ENCODE peak calls at places on chromosomes 12 and 14, in seven cellular contexts. Y, K, S, A, V, I and Q are unnamed samples.

GRCh38 chr14:90697577-90698206 is 118.5 kb downstream of the TTC7B start:
- DNase-seq in Y (peak; percentile 89), S (peak; percentile 79), K (peak; percentile 80), V (peak; percentile 23), A (peak; percentile 68), I (peak; percentile 77), Q (peak; percentile 71)

GRCh38 chr14:24411468-24412454 is 13.0 kb downstream of the NYNRIN start:
- DNase-seq in K (no peak), V (no peak), S (peak; percentile 67), Y (peak; percentile 60), A (peak; percentile 35), I (no peak), Q (peak; percentile 80)

GRCh38 chr14:55532645-55533309 is 47.2 kb upstream of the KTN1 start:
- DNase-seq in S (no peak), Y (no peak), I (no peak), A (no peak), K (no peak), V (no peak), Q (no peak)

GRCh38 chr14:19823765-19824164 is 20.2 kb downstream of the OR4N2 start:
- DNase-seq in Y (no peak), I (no peak), S (no peak), A (no peak), K (no peak), V (no peak), Q (no peak)

GRCh38 chr12:106417926-106418910 is 60.7 kb downstream of the POLR3B start:
- DNase-seq in S (no peak), I (no peak), V (no peak), K (no peak), Y (no peak), A (peak; percentile 81), Q (no peak)

GRCh38 chr14:32372154-32372553 is 43.1 kb downstream of the AKAP6 start:
- DNase-seq in K (no peak), Y (no peak), S (no peak), I (no peak), A (peak; percentile 92), V (no peak), Q (no peak)

GRCh38 chr12:2877047-2877958 is at the start of the genes FOXM1 and RHNO1:
- DNase-seq in A (peak; percentile 83), Y (peak; percentile 96), V (peak; percentile 89), S (peak; percentile 92), K (peak; percentile 93), I (peak; percentile 90), Q (peak; percentile 97)

GRCh38 chr12:109921982-109922381 is 21.9 kb downstream of the TCHP start:
- DNase-seq in K (no peak), A (no peak), S (no peak), V (no peak), I (no peak), Y (no peak), Q (no peak)

GRCh38 chr12:68373836-68374314 is 41.7 kb upstream of the MDM1 start:
- DNase-seq in V (peak; percentile 35), Y (no peak), S (no peak), K (no peak), I (no peak), A (no peak), Q (no peak)

GRCh38 chr12:132804426-132804861 is 24.2 kb downstream of the GOLGA3 start:
- DNase-seq in V (no peak), K (no peak), S (no peak), I (no peak), Y (no peak), A (no peak), Q (no peak)

GRCh38 chr12:94831081-94831747 is 172.3 kb downstream of the NDUFA12 start:
- DNase-seq in V (peak; percentile 81), K (no peak), I (no peak), S (no peak), A (no peak), Y (no peak), Q (peak; percentile 81)

GRCh38 chr14:44961151-44961729 is 507 bp downstream of the KLHL28 start:
- DNase-seq in Y (peak; percentile 73), S (no peak), V (peak; percentile 43), I (peak; percentile 54), A (peak; percentile 11), K (peak; percentile 56), Q (peak; percentile 25)

DNA sequence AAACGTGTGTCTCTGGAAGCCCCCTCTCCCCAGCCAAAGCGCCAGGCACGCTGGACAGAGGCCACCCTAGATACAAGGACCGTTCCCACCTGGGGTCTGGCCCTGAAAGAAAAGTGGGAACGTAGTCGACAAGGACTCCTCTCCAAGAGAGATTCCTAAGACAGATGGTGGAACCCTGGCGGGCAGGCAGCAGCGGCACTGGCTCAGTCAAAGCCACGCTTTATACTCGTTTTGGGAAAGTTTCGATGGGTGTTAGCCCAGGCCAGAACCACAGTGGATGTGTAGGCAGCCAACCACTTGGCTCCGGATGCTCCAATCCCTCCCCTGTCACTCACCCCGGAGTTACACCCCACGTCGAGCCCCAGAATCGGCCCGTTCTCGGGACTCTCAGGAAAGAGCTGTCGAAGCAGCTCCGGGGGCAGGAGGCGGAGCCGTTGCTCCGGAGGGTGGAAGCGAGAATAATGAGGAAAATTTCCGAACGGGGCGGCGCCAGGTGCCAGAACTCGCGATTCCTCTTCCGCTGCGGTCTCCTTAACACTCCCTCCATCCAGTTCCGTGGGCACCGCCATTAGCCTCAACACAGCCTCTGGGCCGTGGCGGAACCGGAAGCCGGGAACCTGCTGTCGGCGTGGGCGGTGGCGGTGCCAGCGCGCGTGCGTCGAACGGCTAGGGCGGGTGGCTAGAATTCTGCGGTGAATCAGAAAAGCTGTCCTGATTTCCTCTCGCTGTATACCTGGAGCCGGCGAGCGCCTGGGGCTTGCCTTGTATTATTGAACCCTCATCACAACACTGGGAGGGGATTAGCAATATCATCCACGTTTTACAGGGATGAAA is at the start of gene BCDIN3D:
- DNase-seq in K (peak; percentile 87), S (peak; percentile 91), Y (peak; percentile 95), A (peak; percentile 77), V (peak; percentile 92), I (peak; percentile 91), Q (peak; percentile 87)
- TF ChIP-seq CTCF in K (no peak), S (no peak), Y (no peak), A (no peak), V (no peak), I (no peak), Q (no peak)

DNA sequence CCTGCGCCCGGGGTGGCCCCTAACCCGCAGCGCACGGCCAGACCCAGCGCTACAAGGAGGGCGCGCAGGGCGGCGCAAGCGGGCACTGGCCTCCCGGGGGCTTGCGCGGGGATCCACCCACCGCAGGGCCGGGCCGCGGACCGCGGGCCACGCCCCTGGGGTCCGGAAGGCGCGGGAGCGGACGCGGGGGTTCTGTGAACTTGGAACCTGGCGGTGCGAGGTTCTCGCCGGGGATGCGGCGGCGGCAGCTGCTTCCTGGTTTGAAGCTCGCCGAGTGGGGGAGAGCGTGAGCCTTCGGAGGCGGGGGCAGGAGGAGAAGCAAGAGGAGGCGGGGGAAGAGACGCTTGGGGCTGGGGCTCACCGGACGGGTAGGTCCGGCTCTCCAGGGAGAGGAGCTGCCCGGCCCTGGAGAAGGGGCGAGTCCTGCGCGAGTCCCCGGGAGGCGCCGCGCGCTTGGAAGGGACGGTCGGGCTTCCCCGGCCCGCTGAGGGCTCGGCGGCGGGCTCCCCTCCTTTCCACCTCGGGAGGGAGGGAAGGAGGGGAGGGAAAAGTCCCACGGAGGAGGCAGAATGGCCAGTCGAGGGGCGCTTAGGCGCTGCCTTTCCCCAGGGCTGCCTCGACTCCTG is at the start of gene PRKCH:
- DNase-seq in A (peak; percentile 11), Y (peak; percentile 74), V (peak; percentile 86), I (peak; percentile 79), S (peak; percentile 79), K (peak; percentile 73), Q (peak; percentile 88)
- TF ChIP-seq CTCF in A (peak; percentile 19), Y (no peak), V (peak; percentile 26), I (no peak), S (peak; percentile 24), K (no peak), Q (peak; percentile 41)

GRCh38 chr12:127670796-127671195 is 596.2 kb upstream of the TMEM132C start:
- DNase-seq in I (no peak), A (no peak), S (no peak), V (no peak), K (no peak), Y (no peak), Q (no peak)

GRCh38 chr12:127664901-127665300 is 602.1 kb upstream of the TMEM132C start:
- DNase-seq in V (no peak), I (no peak), A (no peak), Y (no peak), S (no peak), K (no peak), Q (no peak)

GRCh38 chr12:127675936-127676335 is 591.0 kb upstream of the TMEM132C start:
- DNase-seq in V (no peak), A (no peak), Y (no peak), S (no peak), I (no peak), K (no peak), Q (no peak)

GRCh38 chr12:127667131-127667685 is 599.8 kb upstream of the TMEM132C start:
- DNase-seq in V (no peak), A (no peak), Y (no peak), I (no peak), S (no peak), K (no peak), Q (no peak)

DNA sequence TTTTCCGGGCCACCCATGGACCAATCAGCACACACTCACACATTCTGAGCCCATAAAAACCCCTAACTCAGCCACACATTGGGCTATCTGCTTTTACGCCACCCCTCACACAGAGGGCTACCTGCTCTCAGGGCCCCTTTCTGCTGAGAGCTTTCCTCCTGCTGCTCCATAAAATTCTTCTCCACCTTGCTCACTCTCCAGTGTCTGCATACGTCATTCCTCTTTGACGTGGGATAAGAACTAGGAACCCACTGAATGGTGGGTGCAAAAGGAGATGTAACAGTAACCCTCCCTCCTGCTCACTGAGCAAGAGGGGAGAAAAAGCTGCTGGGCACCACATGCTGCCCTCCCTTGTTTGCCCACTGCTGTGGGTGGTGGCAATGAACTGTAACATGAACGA is 596.7 kb upstream of the TMEM132C start:
- DNase-seq in K (no peak), S (no peak), V (no peak), A (no peak), I (no peak), Y (no peak), Q (no peak)
- TF ChIP-seq CTCF in K (no peak), S (no peak), V (no peak), A (no peak), I (no peak), Y (no peak), Q (no peak)

DNA sequence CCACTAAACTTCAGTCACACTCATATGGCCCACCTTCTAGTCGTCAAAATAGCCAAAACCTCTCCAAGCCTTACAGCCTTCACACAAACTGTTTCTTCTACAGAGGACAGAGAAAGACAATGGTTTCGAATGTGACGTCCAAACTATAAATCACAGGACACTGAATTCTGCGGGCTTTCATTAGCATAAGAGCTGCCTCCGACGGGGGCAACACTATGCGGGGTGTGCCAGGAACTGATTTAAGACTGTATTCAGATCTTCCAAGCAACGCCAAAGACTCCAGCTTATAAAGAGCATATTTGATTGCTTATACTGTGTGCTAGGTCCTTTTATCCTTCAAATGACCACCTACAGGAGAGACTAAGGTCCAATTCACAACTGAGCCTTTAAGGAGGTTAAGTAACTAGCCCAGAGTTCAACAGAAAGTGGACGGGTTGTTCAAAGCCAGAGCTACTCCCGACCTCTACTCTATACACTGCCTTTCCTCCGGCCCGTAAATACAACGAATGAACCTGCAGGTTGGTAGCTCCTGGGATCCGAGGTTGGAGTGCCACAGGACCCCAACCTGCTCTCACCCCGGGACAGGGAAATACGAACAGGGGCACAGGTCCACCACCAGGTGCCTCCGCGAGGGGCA is 574 bp downstream of the L2HGDH start:
- DNase-seq in A (no peak), V (peak; percentile 10), Y (no peak), S (no peak), K (peak; percentile 26), I (no peak), Q (peak; percentile 24)
- TF ChIP-seq CTCF in A (peak; percentile 43), V (peak; percentile 52), Y (peak; percentile 64), S (peak; percentile 75), K (peak; percentile 43), I (no peak), Q (peak; percentile 54)